ENCODE peak calls at places on chromosomes 5 and 9, in six cellular contexts. Q is mucosa of descending colon; U is BJ; M is Caco-2; V is CD8-positive, alpha-beta T cell; X is adrenal gland. L is an unnamed sample.

GRCh38 chr5:58094031-58094430 is 365.9 kb downstream of the PLK2 start:
- DNase-seq in Q (no peak), U (no peak), M (no peak), V (no peak), X (no peak), L (no peak)

GRCh38 chr9:126377521-126377920 is 50.9 kb downstream of the MVB12B start:
- DNase-seq in Q (no peak), U (no peak), M (no peak), V (no peak), X (no peak), L (no peak)

GRCh38 chr5:96413028-96413427 is 20.0 kb downstream of the PCSK1 start:
- DNase-seq in Q (no peak), U (no peak), M (no peak), V (no peak), X (no peak), L (no peak)

GRCh38 chr5:569868-570361 is 42.2 kb upstream of the CEP72 start:
- DNase-seq in Q (no peak), U (no peak), M (no peak), V (no peak), X (no peak), L (no peak)

GRCh38 chr9:127977877-127978647 is 2.7 kb downstream of the EEIG1 start:
- DNase-seq in Q (peak), U (no peak), M (peak), V (no peak), X (peak), L (peak)

GRCh38 chr5:76193635-76194034 is 110.5 kb downstream of the SV2C start:
- DNase-seq in Q (no peak), U (no peak), M (no peak), V (no peak), X (no peak), L (no peak)

GRCh38 chr5:126883801-126884200 is 106.9 kb downstream of the LMNB1 start:
- DNase-seq in Q (no peak), U (no peak), M (no peak), V (no peak), X (no peak), L (no peak)

GRCh38 chr5:41508186-41508585 is 2.2 kb downstream of the PLCXD3 start:
- DNase-seq in Q (no peak), U (no peak), M (no peak), V (no peak), X (no peak), L (no peak)

GRCh38 chr5:145056805-145057204 is 778.3 kb downstream of the PRELID2 start:
- DNase-seq in Q (no peak), U (no peak), M (no peak), V (no peak), X (no peak), L (no peak)

GRCh38 chr9:16726718-16727451 is 143.6 kb downstream of the BNC2 start:
- DNase-seq in Q (peak), U (no peak), M (peak), V (no peak), X (peak), L (no peak)

GRCh38 chr5:110590187-110590586 is 136.3 kb downstream of the TMEM232 start:
- DNase-seq in Q (no peak), U (no peak), M (peak), V (no peak), X (no peak), L (no peak)

GRCh38 chr5:131379723-131380122 is 115.9 kb downstream of the CDC42SE2 start:
- DNase-seq in Q (peak), U (no peak), M (no peak), V (peak), X (no peak), L (no peak)

GRCh38 chr9:8679405-8679951 is 879.9 kb upstream of the DMAC1 start:
- DNase-seq in Q (no peak), U (no peak), M (no peak), V (no peak), X (no peak), L (no peak)

GRCh38 chr5:448766-449090 is 5.8 kb downstream of the EXOC3 start:
- DNase-seq in Q (no peak), U (no peak), M (no peak), V (no peak), X (no peak), L (no peak)

GRCh38 chr9:115015018-115015635 is 84.7 kb upstream of the TNFSF8 start:
- DNase-seq in Q (peak), U (no peak), M (peak), V (no peak), X (no peak), L (no peak)

GRCh38 chr5:96588551-96588950 is 73.6 kb upstream of the CAST start:
- DNase-seq in Q (no peak), U (no peak), M (no peak), V (no peak), X (no peak), L (no peak)

GRCh38 chr9:134455537-134455936 is 129.3 kb downstream of the RXRA start:
- DNase-seq in Q (no peak), U (no peak), M (no peak), V (no peak), X (no peak), L (no peak)

GRCh38 chr9:116490321-116490720 is 196.8 kb upstream of the TRIM32 start:
- DNase-seq in Q (no peak), U (no peak), M (no peak), V (no peak), X (no peak), L (no peak)

GRCh38 chr9:115262477-115262876 is 144.5 kb upstream of the TNC start:
- DNase-seq in Q (peak), U (peak), M (no peak), V (no peak), X (no peak), L (peak)

GRCh38 chr5:131615953-131616352 is 19.1 kb downstream of the RAPGEF6 start:
- DNase-seq in Q (no peak), U (no peak), M (no peak), V (no peak), X (no peak), L (no peak)

GRCh38 chr5:10215366-10215765 is 34.3 kb downstream of the ATPSCKMT start:
- DNase-seq in Q (no peak), U (no peak), M (no peak), V (no peak), X (no peak), L (no peak)

GRCh38 chr5:100900142-100900795 is 2.8 kb downstream of the ST8SIA4 start:
- DNase-seq in Q (peak), U (no peak), M (peak), V (peak), X (peak), L (no peak)

GRCh38 chr9:136661641-136662325 is 933 bp upstream of the EGFL7 start:
- DNase-seq in Q (no peak), U (no peak), M (no peak), V (no peak), X (no peak), L (no peak)

GRCh38 chr5:170434953-170435605 is 45.9 kb upstream of the KCNMB1 start:
- DNase-seq in Q (peak), U (no peak), M (peak), V (peak), X (peak), L (no peak)

GRCh38 chr9:133509179-133510083 is 15.3 kb downstream of the MYMK start:
- DNase-seq in Q (peak), U (no peak), M (peak), V (peak), X (no peak), L (no peak)

GRCh38 chr5:9851458-9851857 is 221.3 kb upstream of the TAS2R1 start:
- DNase-seq in Q (no peak), U (peak), M (no peak), V (no peak), X (no peak), L (peak)

GRCh38 chr9:84170521-84171141 is 169.9 kb downstream of the SLC28A3 start:
- DNase-seq in Q (peak), U (peak), M (no peak), V (no peak), X (peak), L (peak)

GRCh38 chr9:18568969-18569368 is 95.0 kb downstream of the ADAMTSL1 start:
- DNase-seq in Q (no peak), U (no peak), M (no peak), V (no peak), X (no peak), L (no peak)

GRCh38 chr5:34854459-34855174 is 15.7 kb downstream of the TTC23L start:
- DNase-seq in Q (no peak), U (no peak), M (no peak), V (no peak), X (no peak), L (no peak)

GRCh38 chr5:14141764-14142163 is 1.4 kb upstream of the TRIO start:
- DNase-seq in Q (no peak), U (no peak), M (no peak), V (no peak), X (no peak), L (no peak)
- H3K4me3 ChIP-seq in Q (no peak), U (peak), M (no peak), V (no peak), X (no peak), L (no peak)

DNA sequence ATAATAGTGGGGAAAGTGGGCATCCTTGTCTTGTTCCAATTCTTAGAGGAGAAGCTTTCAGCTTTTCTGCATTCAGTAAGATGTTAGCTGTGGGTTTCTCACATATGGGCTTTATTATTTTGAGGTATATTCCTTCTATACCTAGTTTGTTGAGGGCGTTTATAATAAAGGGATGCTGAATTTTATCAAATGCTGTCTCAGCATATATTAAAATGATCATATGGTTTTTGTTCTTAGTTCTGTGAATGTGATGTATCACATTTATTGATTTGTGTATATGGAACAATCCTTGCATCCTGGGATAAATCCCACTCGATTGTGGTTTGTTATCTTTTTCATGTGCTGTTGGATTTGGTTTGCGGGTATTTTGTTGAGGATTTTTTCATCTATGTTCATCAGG is 43.1 kb downstream of the FGD3 start:
- DNase-seq in Q (no peak), U (no peak), M (no peak), V (no peak), X (no peak), L (no peak)
- H3K4me3 ChIP-seq in Q (no peak), U (no peak), M (no peak), V (no peak), X (no peak), L (no peak)

GRCh38 chr5:133944263-133945230 is 23.9 kb downstream of the C5orf15 start:
- DNase-seq in Q (peak), U (no peak), M (peak), V (no peak), X (peak), L (no peak)

GRCh38 chr5:133941456-133942196 is 26.8 kb downstream of the C5orf15 start:
- DNase-seq in Q (no peak), U (no peak), M (no peak), V (no peak), X (no peak), L (no peak)

GRCh38 chr5:133943475-133943817 is 25.0 kb downstream of the C5orf15 start:
- DNase-seq in Q (no peak), U (no peak), M (no peak), V (no peak), X (no peak), L (no peak)

GRCh38 chr5:133945561-133945960 is 22.9 kb downstream of the C5orf15 start:
- DNase-seq in Q (no peak), U (no peak), M (no peak), V (no peak), X (no peak), L (no peak)

DNA sequence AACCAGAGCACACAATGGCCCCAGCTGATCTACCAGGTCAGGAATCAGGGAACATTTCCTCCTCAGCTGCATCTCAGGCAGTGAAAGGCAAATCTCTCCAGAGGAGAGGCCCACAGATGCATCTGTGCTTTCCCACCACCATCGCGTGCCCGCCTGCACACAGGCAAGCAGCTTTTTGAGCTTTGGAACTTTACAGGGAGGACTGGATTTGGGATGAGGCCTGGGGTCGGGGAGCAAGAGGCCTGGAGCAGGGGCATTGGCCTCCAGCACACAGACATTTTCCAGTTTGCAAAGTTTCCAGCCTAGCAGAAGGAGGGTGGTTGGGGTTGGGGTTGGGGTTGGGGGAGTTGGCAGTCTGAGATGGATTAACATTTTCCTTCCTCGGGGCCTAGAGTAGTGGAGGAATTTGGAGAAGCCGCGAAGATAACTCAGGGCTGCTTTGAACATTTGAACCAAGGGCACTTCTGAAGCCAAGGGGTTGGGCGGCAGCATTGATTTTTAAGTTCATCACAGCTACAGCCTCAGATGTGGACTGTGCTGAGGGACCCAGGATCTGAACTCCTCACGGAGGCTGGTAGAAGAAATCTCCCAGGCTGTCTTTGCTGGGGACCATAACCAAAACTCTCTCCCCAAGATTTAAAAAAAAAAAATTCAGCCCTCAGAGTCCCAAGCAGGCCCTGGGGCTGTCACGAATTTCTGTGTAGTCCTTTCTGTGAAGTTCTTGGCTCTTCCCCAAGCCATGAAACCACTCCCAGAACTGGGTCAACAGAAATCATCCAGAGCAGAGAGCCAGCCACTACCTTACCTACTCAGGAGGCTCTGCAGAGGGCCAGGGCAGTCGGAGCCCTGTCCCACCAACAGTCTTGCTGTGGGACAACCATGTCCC is 25.6 kb downstream of the C5orf15 start:
- DNase-seq in Q (peak), U (no peak), M (no peak), V (no peak), X (peak), L (no peak)
- H3K4me3 ChIP-seq in Q (no peak), U (no peak), M (no peak), V (no peak), X (no peak), L (no peak)

GRCh38 chr5:159866093-159866492 is 50.2 kb upstream of the ADRA1B start:
- DNase-seq in Q (no peak), U (no peak), M (no peak), V (no peak), X (no peak), L (no peak)

DNA sequence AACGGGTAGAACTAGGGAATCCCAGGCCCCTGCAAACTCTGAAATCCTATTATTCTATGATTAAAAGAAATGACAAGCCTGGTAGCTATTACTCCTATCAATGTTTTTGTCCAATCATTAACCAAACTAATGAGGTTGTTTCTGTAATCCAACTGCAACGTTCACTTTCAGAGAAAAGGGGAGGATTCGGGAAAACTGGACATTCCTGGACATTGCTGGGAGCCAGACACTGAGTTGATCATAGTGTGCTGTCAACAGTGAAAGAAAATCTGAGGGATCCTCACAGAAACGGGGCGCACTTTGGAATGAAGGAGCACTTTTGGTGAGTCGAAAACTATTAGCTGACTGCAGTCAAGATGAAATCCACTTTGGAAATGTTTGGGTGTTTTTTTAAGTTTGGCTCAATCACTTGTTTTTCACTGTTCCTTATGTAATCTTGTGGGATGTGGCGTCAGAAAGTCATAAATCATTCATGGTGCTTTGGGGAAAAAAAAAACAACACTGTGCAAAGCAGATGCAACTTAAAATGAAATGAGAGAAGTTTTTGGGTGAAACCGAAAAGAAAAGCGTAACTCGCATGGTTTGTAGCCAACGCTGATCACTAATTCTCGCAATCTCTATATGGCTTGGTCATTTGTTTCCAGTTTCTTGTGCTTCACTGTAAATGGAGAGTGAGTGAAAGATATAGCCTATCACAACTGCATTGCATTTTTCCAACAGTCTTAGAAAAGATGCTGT is 51.2 kb upstream of the ADRA1B start:
- DNase-seq in Q (no peak), U (no peak), M (no peak), V (no peak), X (no peak), L (no peak)
- H3K4me3 ChIP-seq in Q (no peak), U (no peak), M (no peak), V (no peak), X (no peak), L (no peak)

DNA sequence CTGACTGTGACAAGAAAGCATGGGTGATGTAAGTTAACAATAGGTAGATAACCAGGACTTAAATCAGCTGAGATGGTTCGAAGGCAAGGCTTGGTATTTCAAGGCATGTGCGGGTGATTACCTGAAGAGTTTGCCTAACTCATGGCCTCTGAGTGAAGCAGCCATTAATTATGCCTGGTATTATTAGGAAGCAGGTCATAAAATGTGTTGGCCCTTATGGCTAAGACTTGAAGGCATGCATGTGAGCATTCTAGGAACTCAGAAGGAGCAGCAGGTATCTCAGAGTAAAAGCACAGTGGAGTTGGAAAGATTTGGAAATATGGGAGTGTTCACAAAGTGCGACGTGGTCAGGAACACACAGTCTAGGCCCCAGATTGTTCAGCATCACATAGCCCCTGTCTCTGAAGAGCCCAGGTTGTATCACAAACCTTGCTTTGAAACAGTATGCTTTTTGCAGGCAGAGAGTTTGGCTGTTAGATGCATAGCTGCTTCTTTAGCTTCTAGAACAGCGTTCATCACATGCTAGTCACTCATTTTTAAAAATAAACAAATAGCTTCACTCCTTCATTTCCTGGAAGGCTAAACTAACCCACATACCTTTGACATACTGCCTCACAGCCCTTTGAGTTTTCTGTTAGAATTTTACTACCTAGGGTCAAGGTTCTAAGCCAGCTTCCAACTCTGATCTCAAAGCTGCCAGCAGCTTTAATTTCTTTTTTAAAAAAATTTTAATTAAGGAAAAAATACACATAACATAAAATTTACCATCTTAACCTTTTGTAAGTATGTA is 2.1 kb downstream of the HEXB start:
- DNase-seq in Q (no peak), U (no peak), M (no peak), V (no peak), X (no peak), L (no peak)
- H3K4me3 ChIP-seq in Q (no peak), U (no peak), M (no peak), V (no peak), X (no peak), L (no peak)

DNA sequence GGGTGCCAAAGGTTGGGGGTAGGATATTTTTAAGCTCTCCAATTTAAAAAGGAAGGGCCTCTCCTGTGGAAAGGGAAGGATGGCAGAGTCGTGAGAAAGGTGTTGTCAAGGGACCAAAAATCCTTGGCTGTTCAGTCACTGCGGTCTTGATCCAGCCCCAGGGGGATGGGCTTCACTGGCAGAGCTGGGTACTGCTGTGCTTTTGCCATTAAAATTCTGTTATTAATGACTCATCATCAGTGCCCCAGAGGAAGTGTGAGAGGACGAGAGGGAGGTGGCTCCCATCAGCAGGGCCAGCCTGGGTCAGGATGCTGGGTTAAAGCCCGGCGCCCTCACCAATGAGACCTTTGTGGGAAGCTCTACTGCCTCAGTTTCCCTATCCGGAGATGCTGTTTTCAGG is 16.7 kb downstream of the PCDH12 start:
- DNase-seq in Q (no peak), U (peak), M (no peak), V (no peak), X (no peak), L (no peak)
- H3K4me3 ChIP-seq in Q (no peak), U (no peak), M (no peak), V (no peak), X (no peak), L (no peak)

GRCh38 chr5:39760385-39761198 is 335.8 kb upstream of the DAB2 start:
- DNase-seq in Q (peak), U (peak), M (no peak), V (no peak), X (no peak), L (peak)
- H3K4me3 ChIP-seq in Q (no peak), U (no peak), M (no peak), V (no peak), X (no peak), L (no peak)

GRCh38 chr9:98092633-98092971 is 26.4 kb downstream of the TRIM14 start:
- DNase-seq in Q (no peak), U (no peak), M (no peak), V (no peak), X (no peak), L (no peak)

GRCh38 chr9:98094316-98094715 is 24.7 kb downstream of the TRIM14 start:
- DNase-seq in Q (no peak), U (no peak), M (no peak), V (no peak), X (no peak), L (no peak)

GRCh38 chr9:98094851-98095250 is 24.2 kb downstream of the TRIM14 start:
- DNase-seq in Q (no peak), U (no peak), M (no peak), V (no peak), X (no peak), L (no peak)

GRCh38 chr9:98095401-98095800 is 23.6 kb downstream of the TRIM14 start:
- DNase-seq in Q (no peak), U (no peak), M (no peak), V (no peak), X (no peak), L (no peak)

GRCh38 chr9:98091735-98092632 is 27.0 kb downstream of the TRIM14 start:
- DNase-seq in Q (no peak), U (no peak), M (no peak), V (no peak), X (no peak), L (peak)
- H3K4me3 ChIP-seq in Q (no peak), U (no peak), M (no peak), V (no peak), X (no peak), L (no peak)